ENCODE peak calls at places on chromosomes 16 and 17, in seven cellular contexts. J is lower lobe of right lung, W is right atrium auricular region, X is K562, T is psoas muscle, C is astrocyte, G is upper lobe of right lung. I is an unnamed sample.
A peak's percentile ranks its signal among the peaks of the same experiment; 100 is the strongest.

GRCh38 chr16:9351841-9352434 is 260.5 kb downstream of the HAPSTR1 start:
- DNase-seq in X (no peak), W (no peak), C (no peak), G (no peak), T (no peak), J (no peak), I (no peak)

GRCh38 chr16:69818811-69819587 is 56.9 kb downstream of the WWP2 start:
- DNase-seq in T (no peak), G (no peak), W (no peak), J (no peak), X (no peak), C (no peak), I (no peak)

GRCh38 chr16:984106-984505 is 2.5 kb downstream of the SOX8 start:
- DNase-seq in J (no peak), T (no peak), X (no peak), W (no peak), C (no peak), G (no peak), I (no peak)

GRCh38 chr17:19370493-19370960 is 7.8 kb upstream of the MAPK7 start:
- DNase-seq in J (peak; percentile 68), X (no peak), W (no peak), C (no peak), G (no peak), T (no peak), I (no peak)

GRCh38 chr17:9436629-9437028 is 139.0 kb downstream of the STX8 start:
- DNase-seq in C (peak; percentile 46), J (no peak), W (no peak), X (no peak), T (no peak), G (no peak), I (no peak)

GRCh38 chr16:69906838-69907301 is 44.3 kb upstream of the CLEC18A start:
- DNase-seq in T (no peak), W (no peak), C (peak; percentile 91), X (no peak), J (no peak), G (no peak), I (peak; percentile 78)

GRCh38 chr17:62064791-62065563 is at the start of gene MED13:
- DNase-seq in T (peak; percentile 72), C (no peak), G (peak; percentile 89), X (peak; percentile 72), J (peak; percentile 78), W (peak; percentile 65), I (peak; percentile 11)

GRCh38 chr17:56899403-56899802 is 14.4 kb downstream of the TRIM25 start:
- DNase-seq in J (no peak), X (no peak), G (no peak), T (no peak), W (no peak), C (no peak), I (no peak)

GRCh38 chr17:17055286-17056166 is 13.3 kb downstream of the MPRIP start:
- DNase-seq in J (no peak), T (no peak), X (no peak), G (peak; percentile 61), C (no peak), W (no peak), I (no peak)

DNA sequence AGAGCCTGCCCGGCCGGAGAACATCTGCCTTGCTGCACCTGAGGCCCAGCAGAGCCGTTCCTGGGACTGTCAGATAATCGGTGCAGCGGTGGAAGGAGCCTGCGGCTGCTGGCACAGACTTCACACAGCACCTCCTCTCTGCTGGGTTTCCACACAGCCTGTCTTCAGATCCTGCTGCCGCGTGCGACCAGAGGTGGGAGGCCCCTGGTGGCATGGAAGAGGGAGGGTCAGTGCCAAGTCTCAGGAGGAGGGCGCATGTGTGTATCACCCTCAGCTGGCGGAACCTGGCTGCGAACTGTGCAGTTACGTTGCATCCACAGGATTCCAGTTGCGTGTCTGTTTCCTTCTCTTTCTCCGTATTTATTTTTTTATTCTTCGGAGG is 3.3 kb downstream of the CDK5R1 start:
- DNase-seq in T (no peak), G (peak; percentile 44), X (no peak), C (no peak), W (no peak), J (no peak), I (no peak)
- H3K4me3 ChIP-seq in T (no peak overlapping the region), G (no peak overlapping the region), X (no peak overlapping the region), C (no peak overlapping the region), W (no peak overlapping the region), J (no peak overlapping the region), I (no peak overlapping the region)

DNA sequence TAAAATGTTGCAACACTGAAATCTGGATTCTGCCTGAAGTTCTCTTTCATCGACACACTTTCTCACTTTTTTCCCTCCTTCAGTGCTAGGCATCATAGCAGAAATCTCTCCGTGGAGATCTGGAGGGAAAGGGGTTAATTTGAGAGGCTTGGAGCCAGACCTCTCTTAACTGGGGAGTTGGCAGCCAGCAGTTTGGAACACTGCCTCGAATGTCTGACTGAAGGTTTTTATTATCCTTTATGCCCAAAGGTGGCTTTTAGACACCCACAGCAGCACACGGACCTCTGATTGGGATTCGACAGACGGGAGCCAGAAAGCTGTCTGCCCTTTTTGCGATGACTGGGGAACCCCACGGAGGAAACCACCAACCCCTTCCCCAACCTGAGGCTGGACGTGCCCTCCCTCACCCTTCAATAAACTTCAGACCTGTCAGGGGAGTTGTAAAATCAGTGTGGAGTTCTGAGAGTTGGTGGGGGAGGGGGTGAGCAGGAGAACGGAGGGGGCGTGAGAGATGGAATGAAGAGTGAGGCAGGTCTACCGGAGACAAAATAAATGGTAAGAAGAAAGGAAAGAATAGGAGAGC is 833.5 kb upstream of the SOX9 start:
- DNase-seq in X (no peak), W (no peak), G (no peak), C (peak; percentile 18), T (no peak), J (no peak), I (no peak)
- H3K27ac ChIP-seq in X (no peak overlapping the region), W (no peak overlapping the region), G (no peak overlapping the region), C (no peak overlapping the region), T (no peak overlapping the region), J (no peak overlapping the region), I (no peak overlapping the region)

GRCh38 chr17:7570351-7570750 is 8.6 kb downstream of the SENP3 start:
- DNase-seq in T (no peak), J (no peak), W (no peak), G (no peak), C (no peak), X (no peak), I (no peak)

GRCh38 chr17:7574176-7574953 is 5.1 kb upstream of the CD68 start:
- DNase-seq in G (no peak), X (no peak), J (no peak), W (no peak), T (no peak), C (no peak), I (no peak)

GRCh38 chr17:7572338-7572587 is 7.2 kb upstream of the CD68 start:
- DNase-seq in J (no peak), X (no peak), W (no peak), G (no peak), T (no peak), C (no peak), I (no peak)

GRCh38 chr17:7573324-7574080 is 5.9 kb upstream of the CD68 start:
- DNase-seq in J (peak; percentile 93), C (peak; percentile 77), T (peak; percentile 92), X (peak; percentile 77), G (peak; percentile 95), W (peak; percentile 90), I (peak; percentile 80)

GRCh38 chr17:7572588-7573323 is 6.7 kb upstream of the CD68 start:
- DNase-seq in C (peak; percentile 98), W (peak; percentile 100), G (peak; percentile 99), T (peak; percentile 99), X (peak; percentile 89), J (peak; percentile 99), I (peak; percentile 99)
- H3K36me3 ChIP-seq in C (peaks cover 56% of the 10 kb centered on the region), W (peaks cover 62% of the 10 kb centered on the region), G (peaks cover 68% of the 10 kb centered on the region), T (peaks cover 76% of the 10 kb centered on the region), X (peaks cover 80% of the 10 kb centered on the region), J (peaks cover 75% of the 10 kb centered on the region), I (peaks cover 71% of the 10 kb centered on the region)

GRCh38 chr16:65117701-65118448 is 4.0 kb downstream of the CDH11 start:
- DNase-seq in C (peak; percentile 77), W (peak; percentile 80), T (peak; percentile 53), J (no peak), G (no peak), X (peak; percentile 40), I (peak; percentile 89)

GRCh38 chr16:65119905-65120341 is 1.9 kb downstream of the CDH11 start:
- DNase-seq in T (no peak), X (no peak), C (peak; percentile 85), W (no peak), J (no peak), G (no peak), I (peak; percentile 62)

GRCh38 chr16:65116818-65117430 is 4.9 kb downstream of the CDH11 start:
- DNase-seq in T (no peak), G (no peak), J (no peak), W (no peak), X (no peak), C (peak; percentile 69), I (no peak)

GRCh38 chr16:65120811-65121721 is 797 bp downstream of the CDH11 start:
- DNase-seq in T (no peak), C (peak; percentile 39), G (peak; percentile 65), W (no peak), X (no peak), J (no peak), I (no peak)

GRCh38 chr16:65118866-65119265 is 3.0 kb downstream of the CDH11 start:
- DNase-seq in G (no peak), X (no peak), J (no peak), C (no peak), W (no peak), T (no peak), I (no peak)
- H3K4me3 ChIP-seq in G (peak overlapping the region; percentile 62), X (no peak overlapping the region), J (peak overlapping the region; percentile 59), C (peak overlapping the region; percentile 85), W (no peak overlapping the region), T (no peak overlapping the region), I (peak overlapping the region; percentile 94)

GRCh38 chr17:68021963-68022362 is 13.6 kb upstream of the KPNA2 start:
- DNase-seq in T (no peak), G (no peak), C (no peak), W (no peak), X (no peak), J (no peak), I (no peak)
- H3K27ac ChIP-seq in T (no peak overlapping the region), G (no peak overlapping the region), C (no peak overlapping the region), W (no peak overlapping the region), X (no peak overlapping the region), J (no peak overlapping the region), I (no peak overlapping the region)

I was measured in brain microvascular endothelial cell.